ENCODE peak calls at places on chromosome 12, in five cellular contexts. One of them, this sample, is unnamed.

GRCh38 chr12:93127582-93128331 is 198.7 kb upstream of the EEA1 start:
- DNase-seq in tibial nerve: no peak
- DNase-seq in adrenal gland: peak
- DNase-seq in ovary: peak
- DNase-seq in breast epithelium: no peak
- DNase-seq in this sample: no peak

GRCh38 chr12:49346659-49347306 is at the start of gene DNAJC22:
- DNase-seq in tibial nerve: no peak
- DNase-seq in adrenal gland: peak
- DNase-seq in ovary: no peak
- DNase-seq in breast epithelium: no peak
- DNase-seq in this sample: no peak

GRCh38 chr12:82458101-82458500 is 99.8 kb downstream of the METTL25 start:
- DNase-seq in tibial nerve: no peak
- DNase-seq in adrenal gland: no peak
- DNase-seq in ovary: no peak
- DNase-seq in breast epithelium: no peak
- DNase-seq in this sample: no peak

GRCh38 chr12:113247123-113248045 is 26.1 kb downstream of the TPCN1 start:
- DNase-seq in tibial nerve: no peak
- DNase-seq in adrenal gland: peak
- DNase-seq in ovary: no peak
- DNase-seq in breast epithelium: no peak
- DNase-seq in this sample: no peak

GRCh38 chr12:57764662-57765002 is 2.2 kb downstream of the CYP27B1 start:
- DNase-seq in tibial nerve: no peak
- DNase-seq in adrenal gland: no peak
- DNase-seq in ovary: no peak
- DNase-seq in breast epithelium: no peak
- DNase-seq in this sample: no peak

GRCh38 chr12:52086944-52087835 is 7.7 kb downstream of the SMIM41 start:
- DNase-seq in tibial nerve: no peak
- DNase-seq in adrenal gland: no peak
- DNase-seq in ovary: no peak
- DNase-seq in breast epithelium: no peak
- DNase-seq in this sample: no peak

GRCh38 chr12:79959484-79959883 is 24.6 kb upstream of the PPP1R12A start:
- DNase-seq in tibial nerve: no peak
- DNase-seq in adrenal gland: no peak
- DNase-seq in ovary: no peak
- DNase-seq in breast epithelium: no peak
- DNase-seq in this sample: no peak

GRCh38 chr12:130589391-130590317 is 126.4 kb downstream of the RIMBP2 start:
- DNase-seq in tibial nerve: no peak
- DNase-seq in adrenal gland: no peak
- DNase-seq in ovary: no peak
- DNase-seq in breast epithelium: no peak
- DNase-seq in this sample: no peak

GRCh38 chr12:62783881-62784280 is 151.1 kb downstream of the PPM1H start:
- DNase-seq in tibial nerve: no peak
- DNase-seq in adrenal gland: no peak
- DNase-seq in ovary: no peak
- DNase-seq in breast epithelium: no peak
- DNase-seq in this sample: no peak

GRCh38 chr12:130953783-130954543 is at the start of gene ADGRD1:
- DNase-seq in tibial nerve: peak
- DNase-seq in adrenal gland: peak
- DNase-seq in ovary: peak
- DNase-seq in breast epithelium: no peak
- DNase-seq in this sample: no peak

GRCh38 chr12:74111688-74112360 is 425.8 kb upstream of the ATXN7L3B start:
- DNase-seq in tibial nerve: no peak
- DNase-seq in adrenal gland: no peak
- DNase-seq in ovary: no peak
- DNase-seq in breast epithelium: no peak
- DNase-seq in this sample: no peak

GRCh38 chr12:111192657-111193056 is 176.2 kb downstream of the PHETA1 start:
- DNase-seq in tibial nerve: no peak
- DNase-seq in adrenal gland: no peak
- DNase-seq in ovary: no peak
- DNase-seq in breast epithelium: no peak
- DNase-seq in this sample: no peak

DNA sequence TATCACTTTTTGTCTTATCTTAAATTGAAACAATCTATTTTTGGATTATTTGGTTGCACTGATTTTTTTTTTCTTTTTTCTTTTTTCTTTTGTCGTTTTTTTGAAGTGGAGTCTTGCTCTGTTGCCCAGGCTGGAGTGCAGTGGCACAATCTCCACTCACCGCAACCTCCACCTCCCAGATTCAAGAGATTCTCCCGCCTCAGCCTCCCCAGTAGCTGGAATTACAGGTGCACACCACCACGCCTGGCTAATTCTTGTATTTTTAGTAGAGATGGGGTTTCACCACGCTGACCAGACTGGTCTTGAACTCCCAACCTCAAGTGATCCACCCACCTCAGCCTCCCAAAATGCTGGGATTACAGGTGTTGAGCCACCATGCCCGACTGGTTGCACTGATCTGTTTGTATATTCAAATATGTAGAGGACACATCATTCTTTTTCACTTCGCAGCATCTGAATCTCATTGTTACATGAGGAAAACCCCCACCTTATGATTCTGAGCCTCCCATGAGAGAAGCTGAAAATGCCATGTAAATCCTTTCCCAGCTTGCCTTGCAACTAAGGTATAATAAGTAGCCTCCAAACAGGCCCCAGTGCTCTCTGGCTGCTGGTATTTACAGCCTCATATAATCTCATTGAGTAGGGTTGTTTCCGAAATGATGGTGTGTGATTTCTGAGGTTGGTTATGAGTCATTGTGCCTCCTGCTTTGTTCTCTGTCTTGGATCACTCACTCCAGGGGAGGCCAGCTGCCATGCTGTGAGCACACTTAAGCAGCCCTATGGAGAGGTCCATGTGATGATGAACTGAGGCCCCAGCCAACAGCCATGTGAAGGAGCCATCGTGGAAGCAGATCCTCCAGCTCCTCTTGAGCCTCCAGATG is 5.2 kb upstream of the HSP90B1 start:
- DNase-seq in tibial nerve: no peak
- DNase-seq in adrenal gland: no peak
- DNase-seq in ovary: no peak
- DNase-seq in breast epithelium: no peak
- DNase-seq in this sample: peak
- TF ChIP-seq POLR2A in tibial nerve: no peak
- TF ChIP-seq POLR2A in adrenal gland: no peak
- TF ChIP-seq POLR2A in ovary: no peak
- TF ChIP-seq POLR2A in breast epithelium: no peak
- TF ChIP-seq POLR2A in this sample: no peak

GRCh38 chr12:119594772-119595445 is 1.3 kb downstream of the TMEM233 start:
- DNase-seq in tibial nerve: no peak
- DNase-seq in adrenal gland: no peak
- DNase-seq in ovary: no peak
- DNase-seq in breast epithelium: no peak
- DNase-seq in this sample: no peak

GRCh38 chr12:119594399-119594730 is 791 bp downstream of the TMEM233 start:
- DNase-seq in tibial nerve: no peak
- DNase-seq in adrenal gland: no peak
- DNase-seq in ovary: no peak
- DNase-seq in breast epithelium: no peak
- DNase-seq in this sample: no peak

GRCh38 chr12:119592232-119592631 is 1.3 kb upstream of the TMEM233 start:
- DNase-seq in tibial nerve: no peak
- DNase-seq in adrenal gland: no peak
- DNase-seq in ovary: no peak
- DNase-seq in breast epithelium: no peak
- DNase-seq in this sample: no peak

GRCh38 chr12:119589634-119590033 is 3.9 kb upstream of the TMEM233 start:
- DNase-seq in tibial nerve: no peak
- DNase-seq in adrenal gland: no peak
- DNase-seq in ovary: no peak
- DNase-seq in breast epithelium: no peak
- DNase-seq in this sample: no peak

DNA sequence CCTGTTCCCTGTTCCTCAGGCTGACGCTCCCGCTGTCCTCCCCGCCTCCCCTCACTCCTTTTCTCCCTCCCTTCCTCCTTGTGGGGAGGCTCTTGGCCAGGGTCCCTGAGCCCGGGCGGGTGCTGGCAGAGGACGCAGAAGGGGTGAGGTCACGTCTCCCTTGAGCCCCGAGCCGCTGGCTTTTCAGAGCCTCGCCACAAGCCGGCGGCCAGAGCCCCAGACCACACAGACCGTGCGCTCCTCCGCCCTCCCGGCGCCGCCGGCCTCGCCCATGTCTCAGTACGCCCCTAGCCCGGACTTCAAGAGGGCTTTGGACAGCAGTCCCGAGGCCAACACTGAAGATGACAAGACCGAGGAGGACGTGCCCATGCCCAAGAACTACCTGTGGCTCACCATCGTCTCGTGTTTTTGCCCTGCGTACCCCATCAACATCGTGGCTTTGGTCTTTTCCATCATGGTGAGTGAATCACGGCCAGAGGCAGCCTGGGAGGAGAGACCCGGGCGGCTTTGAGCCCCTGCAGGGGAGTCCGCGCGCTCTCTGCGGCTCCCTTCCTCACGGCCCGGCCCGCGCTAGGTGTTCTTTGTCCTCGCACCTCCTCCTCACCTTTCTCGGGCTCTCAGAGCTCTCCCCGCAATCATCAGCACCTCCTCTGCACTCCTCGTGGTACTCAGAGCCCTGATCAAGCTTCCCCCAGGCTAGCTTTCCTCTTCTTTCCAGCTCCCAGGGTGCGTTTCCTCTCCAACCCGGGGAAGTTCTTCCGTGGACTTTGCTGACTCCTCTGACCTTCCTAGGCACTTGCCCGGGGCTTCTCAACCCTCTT is at the start of gene TMEM233:
- DNase-seq in tibial nerve: no peak
- DNase-seq in adrenal gland: no peak
- DNase-seq in ovary: no peak
- DNase-seq in breast epithelium: no peak
- DNase-seq in this sample: no peak
- TF ChIP-seq POLR2A in tibial nerve: no peak
- TF ChIP-seq POLR2A in adrenal gland: no peak
- TF ChIP-seq POLR2A in ovary: no peak
- TF ChIP-seq POLR2A in breast epithelium: no peak
- TF ChIP-seq POLR2A in this sample: no peak

DNA sequence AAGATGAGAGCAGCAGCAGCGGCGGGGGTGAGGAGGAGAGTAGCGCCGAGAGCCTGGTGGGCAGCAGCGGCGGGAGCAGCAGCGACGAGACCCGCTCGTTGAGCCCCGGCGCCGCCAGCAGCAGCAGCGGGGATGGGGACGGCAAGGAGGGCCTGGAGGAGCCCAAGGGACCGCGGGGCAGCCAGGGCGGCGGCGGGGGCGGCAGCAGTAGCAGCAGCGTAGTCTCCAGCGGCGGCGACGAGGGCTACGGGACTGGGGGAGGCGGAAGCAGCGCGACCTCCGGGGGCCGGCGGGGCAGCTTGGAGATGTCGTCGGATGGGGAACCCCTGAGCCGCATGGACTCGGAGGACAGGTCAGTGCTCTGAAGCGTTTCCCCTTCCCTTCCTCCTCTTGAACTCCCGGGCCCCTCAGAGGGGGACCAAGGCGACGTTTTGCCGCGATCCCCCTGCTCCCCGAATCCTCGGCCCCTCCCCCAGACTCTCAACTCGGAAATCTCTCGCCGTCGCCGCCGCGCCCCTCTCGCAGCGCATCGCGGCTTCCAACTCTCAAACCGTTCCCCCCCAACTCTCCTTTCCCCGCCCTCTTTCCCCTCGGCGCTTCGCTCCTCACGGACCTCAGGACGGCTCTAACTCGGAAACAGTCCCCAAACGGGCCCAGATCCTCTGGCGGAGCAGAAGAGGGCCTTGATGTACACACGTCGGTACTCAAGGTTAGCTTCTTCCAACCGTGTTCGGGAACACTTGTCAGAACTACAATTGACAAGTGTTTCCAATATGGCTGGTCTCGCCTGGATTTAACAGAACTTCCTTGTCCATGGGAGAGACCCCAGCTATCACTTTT is 947 bp downstream of the AEBP2 start:
- DNase-seq in tibial nerve: peak
- DNase-seq in adrenal gland: peak
- DNase-seq in ovary: peak
- DNase-seq in breast epithelium: peak
- DNase-seq in this sample: no peak
- TF ChIP-seq POLR2A in tibial nerve: no peak
- TF ChIP-seq POLR2A in adrenal gland: no peak
- TF ChIP-seq POLR2A in ovary: no peak
- TF ChIP-seq POLR2A in breast epithelium: no peak
- TF ChIP-seq POLR2A in this sample: no peak

GRCh38 chr12:116389326-116389725 is 111.8 kb upstream of the MED13L start:
- DNase-seq in tibial nerve: no peak
- DNase-seq in adrenal gland: no peak
- DNase-seq in ovary: no peak
- DNase-seq in breast epithelium: no peak
- DNase-seq in this sample: no peak

GRCh38 chr12:116390656-116391335 is 113.3 kb upstream of the MED13L start:
- DNase-seq in tibial nerve: no peak
- DNase-seq in adrenal gland: no peak
- DNase-seq in ovary: no peak
- DNase-seq in breast epithelium: no peak
- DNase-seq in this sample: no peak

GRCh38 chr12:116392061-116392460 is 114.6 kb upstream of the MED13L start:
- DNase-seq in tibial nerve: no peak
- DNase-seq in adrenal gland: no peak
- DNase-seq in ovary: no peak
- DNase-seq in breast epithelium: no peak
- DNase-seq in this sample: no peak

GRCh38 chr12:116391501-116391900 is 114.0 kb upstream of the MED13L start:
- DNase-seq in tibial nerve: no peak
- DNase-seq in adrenal gland: no peak
- DNase-seq in ovary: no peak
- DNase-seq in breast epithelium: no peak
- DNase-seq in this sample: no peak

GRCh38 chr12:116389990-116390655 is 112.6 kb upstream of the MED13L start:
- DNase-seq in tibial nerve: no peak
- DNase-seq in adrenal gland: peak
- DNase-seq in ovary: no peak
- DNase-seq in breast epithelium: peak
- DNase-seq in this sample: peak
- TF ChIP-seq POLR2A in tibial nerve: no peak
- TF ChIP-seq POLR2A in adrenal gland: no peak
- TF ChIP-seq POLR2A in ovary: no peak
- TF ChIP-seq POLR2A in breast epithelium: no peak
- TF ChIP-seq POLR2A in this sample: no peak

GRCh38 chr12:69348162-69348938 is at the start of gene LYZ:
- DNase-seq in tibial nerve: no peak
- DNase-seq in adrenal gland: no peak
- DNase-seq in ovary: no peak
- DNase-seq in breast epithelium: no peak
- DNase-seq in this sample: no peak
- TF ChIP-seq POLR2A in tibial nerve: no peak
- TF ChIP-seq POLR2A in adrenal gland: peak
- TF ChIP-seq POLR2A in ovary: no peak
- TF ChIP-seq POLR2A in breast epithelium: no peak
- TF ChIP-seq POLR2A in this sample: no peak

GRCh38 chr12:132908145-132909029 is 21.0 kb upstream of the CHFR start:
- DNase-seq in tibial nerve: peak
- DNase-seq in adrenal gland: peak
- DNase-seq in ovary: peak
- DNase-seq in breast epithelium: peak
- DNase-seq in this sample: no peak
- TF ChIP-seq POLR2A in tibial nerve: no peak
- TF ChIP-seq POLR2A in adrenal gland: peak
- TF ChIP-seq POLR2A in ovary: peak
- TF ChIP-seq POLR2A in breast epithelium: peak
- TF ChIP-seq POLR2A in this sample: no peak